ENCODE peak calls at places on chromosomes 2 and 18, in seven cellular contexts. T is H1, P is IMR-90, U is trophoblast cell, D is neuronal stem cell, G is H9, R is mesenchymal stem cell. A is an unnamed sample.

GRCh38 chr18:57775937-57776336 is 27.2 kb downstream of the ATP8B1 start:
- DNase-seq in T (no peak), P (peak; percentile 53), U (no peak), D (no peak), G (no peak), R (no peak), A (no peak)

GRCh38 chr2:129779783-129780182 is 199.7 kb upstream of the RAB6C start:
- DNase-seq in T (peak; percentile 31), P (no peak), U (no peak), D (no peak), G (peak; percentile 12), R (no peak), A (no peak)

GRCh38 chr18:12302391-12303147 is 5.5 kb upstream of the TUBB6 start:
- DNase-seq in T (no peak), P (no peak), U (no peak), D (no peak), G (no peak), R (no peak), A (no peak)

GRCh38 chr18:26190506-26190905 is 35.7 kb upstream of the TAF4B start:
- DNase-seq in T (no peak), P (no peak), U (no peak), D (no peak), G (no peak), R (no peak), A (no peak)

GRCh38 chr18:11872479-11873136 is 21.4 kb downstream of the CHMP1B start:
- DNase-seq in T (no peak), P (no peak), U (no peak), D (no peak), G (no peak), R (no peak), A (peak; percentile 56)

GRCh38 chr2:201669865-201670264 is 26.6 kb upstream of the TMEM237 start:
- DNase-seq in T (no peak), P (no peak), U (no peak), D (no peak), G (no peak), R (no peak), A (no peak)

GRCh38 chr18:62101236-62101635 is 85.6 kb downstream of the PIGN start:
- DNase-seq in T (no peak), P (peak; percentile 61), U (no peak), D (no peak), G (no peak), R (no peak), A (no peak)

GRCh38 chr2:70089946-70090523 is 2.8 kb downstream of the PCBP1 start:
- DNase-seq in T (no peak), P (no peak), U (no peak), D (no peak), G (no peak), R (no peak), A (peak; percentile 66)

GRCh38 chr2:54456526-54457325 is 599 bp downstream of the SPTBN1 start:
- DNase-seq in T (peak; percentile 79), P (peak; percentile 19), U (no peak), D (peak; percentile 67), G (peak; percentile 44), R (peak; percentile 45), A (peak; percentile 59)

GRCh38 chr2:95670686-95671085 is 78.9 kb downstream of the TRIM43 start:
- DNase-seq in T (no peak), P (no peak), U (peak; percentile 10), D (no peak), G (no peak), R (no peak), A (no peak)

GRCh38 chr2:238379096-238379810 is 47.5 kb upstream of the ASB1 start:
- DNase-seq in T (no peak), P (peak; percentile 77), U (no peak), D (no peak), G (no peak), R (no peak), A (no peak)

GRCh38 chr2:101850991-101851390 is 140.8 kb upstream of the IL1R2 start:
- DNase-seq in T (no peak), P (no peak), U (no peak), D (no peak), G (no peak), R (no peak), A (no peak)

GRCh38 chr2:207630491-207630890 is 5.3 kb upstream of the METTL21A start:
- DNase-seq in T (no peak), P (no peak), U (no peak), D (no peak), G (no peak), R (no peak), A (no peak)
- H3K4me1 ChIP-seq in T (peaks cover 3% of the 10 kb centered on the region), P (peaks cover 9% of the 10 kb centered on the region), U (peaks cover 5% of the 10 kb centered on the region), D (no peaks in the 10 kb centered on the region), G (no peaks in the 10 kb centered on the region), R (peaks cover 10% of the 10 kb centered on the region), A (no peaks in the 10 kb centered on the region)

GRCh38 chr18:79294235-79294634 is 101.5 kb upstream of the NFATC1 start:
- DNase-seq in T (no peak), P (no peak), U (no peak), D (no peak), G (no peak), R (no peak), A (no peak)
- H3K23ac ChIP-seq in T (no peak overlapping the region), P (no peak overlapping the region), U (no peak overlapping the region), D (no peak overlapping the region), G (no peak overlapping the region), R (no peak overlapping the region), A (no peak overlapping the region)

GRCh38 chr2:203681978-203682377 is 24.5 kb upstream of the CD28 start:
- DNase-seq in T (no peak), P (no peak), U (no peak), D (no peak), G (no peak), R (no peak), A (no peak)
- H3K4me1 ChIP-seq in T (no peaks in the 10 kb centered on the region), P (peaks cover 20% of the 10 kb centered on the region), U (no peaks in the 10 kb centered on the region), D (no peaks in the 10 kb centered on the region), G (no peaks in the 10 kb centered on the region), R (peaks cover 2% of the 10 kb centered on the region), A (no peaks in the 10 kb centered on the region)

GRCh38 chr2:240578110-240578450 is 8.5 kb upstream of the CAPN10 start:
- DNase-seq in T (no peak), P (no peak), U (no peak), D (no peak), G (no peak), R (no peak), A (no peak)
- H3K23ac ChIP-seq in T (no peak overlapping the region), P (no peak overlapping the region), U (no peak overlapping the region), D (no peak overlapping the region), G (no peak overlapping the region), R (no peak overlapping the region), A (no peak overlapping the region)

GRCh38 chr2:66198873-66199272 is 236.1 kb upstream of the MEIS1 start:
- DNase-seq in T (no peak), P (no peak), U (no peak), D (no peak), G (no peak), R (no peak), A (no peak)

GRCh38 chr2:66201242-66201641 is 233.7 kb upstream of the MEIS1 start:
- DNase-seq in T (no peak), P (no peak), U (no peak), D (no peak), G (no peak), R (no peak), A (peak; percentile 20)
- H3K4me1 ChIP-seq in T (no peaks in the 10 kb centered on the region), P (no peaks in the 10 kb centered on the region), U (no peaks in the 10 kb centered on the region), D (no peaks in the 10 kb centered on the region), G (no peaks in the 10 kb centered on the region), R (no peaks in the 10 kb centered on the region), A (no peaks in the 10 kb centered on the region)

GRCh38 chr2:153864022-153864421 is 7.7 kb upstream of the GALNT13 start:
- DNase-seq in T (no peak), P (no peak), U (no peak), D (no peak), G (no peak), R (no peak), A (no peak)
- H3K23ac ChIP-seq in T (no peak overlapping the region), P (no peak overlapping the region), U (no peak overlapping the region), D (no peak overlapping the region), G (no peak overlapping the region), R (no peak overlapping the region), A (no peak overlapping the region)